ENCODE peak calls at places on chromosomes 6 and 20, in ten cellular contexts. J is amniotic stem cell, A is pons, S is KBM-7, F is AG10803, W is pancreas, G is NCI-H1092, H is EL, Q is prostate gland, Z is NCI-H1930. Y is an unnamed sample.

GRCh38 chr6:3906191-3907019 is 57.2 kb downstream of the FAM50B start:
- DNase-seq in J (no peak), A (no peak), S (no peak), F (no peak), W (peak), G (no peak), H (no peak), Q (no peak), Z (no peak), Y (no peak)

GRCh38 chr6:109772961-109773431 is 81.9 kb downstream of the FIG4 start:
- DNase-seq in J (no peak), A (peak), S (no peak), F (peak), W (peak), G (peak), H (peak), Q (no peak), Z (no peak), Y (no peak)

GRCh38 chr6:53042112-53042511 is 23.1 kb upstream of the FBXO9 start:
- DNase-seq in J (peak), A (no peak), S (no peak), F (peak), W (no peak), G (no peak), H (peak), Q (no peak), Z (no peak), Y (no peak)

GRCh38 chr20:22410556-22411130 is 173.7 kb downstream of the FOXA2 start:
- DNase-seq in J (no peak), A (no peak), S (no peak), F (no peak), W (no peak), G (no peak), H (no peak), Q (no peak), Z (no peak), Y (no peak)

GRCh38 chr6:141107562-141108160 is 1025.1 kb upstream of the GJE1 start:
- DNase-seq in J (no peak), A (no peak), S (no peak), F (peak), W (no peak), G (no peak), H (peak), Q (no peak), Z (no peak), Y (no peak)

GRCh38 chr20:56987992-56988391 is 278.4 kb downstream of the BMP7 start:
- DNase-seq in J (no peak), A (no peak), S (no peak), F (no peak), W (no peak), G (no peak), H (peak), Q (no peak), Z (no peak), Y (no peak)

GRCh38 chr6:130000526-130001228 is 17.7 kb upstream of the L3MBTL3 start:
- DNase-seq in J (no peak), A (no peak), S (no peak), F (no peak), W (no peak), G (no peak), H (no peak), Q (no peak), Z (no peak), Y (no peak)

GRCh38 chr20:11216451-11217314 is 542.9 kb upstream of the JAG1 start:
- DNase-seq in J (peak), A (no peak), S (no peak), F (peak), W (no peak), G (no peak), H (peak), Q (no peak), Z (no peak), Y (no peak)

GRCh38 chr20:57919059-57919458 is 209.2 kb upstream of the PMEPA1 start:
- DNase-seq in J (no peak), A (no peak), S (no peak), F (no peak), W (no peak), G (no peak), H (no peak), Q (no peak), Z (no peak), Y (no peak)

GRCh38 chr6:39884696-39885095 is 49.6 kb downstream of the MOCS1 start:
- DNase-seq in J (peak), A (no peak), S (no peak), F (peak), W (no peak), G (no peak), H (peak), Q (no peak), Z (no peak), Y (no peak)

GRCh38 chr6:24927985-24928735 is 7.6 kb downstream of the RIPOR2 start:
- DNase-seq in J (no peak), A (no peak), S (no peak), F (no peak), W (no peak), G (no peak), H (peak), Q (no peak), Z (no peak), Y (no peak)

GRCh38 chr6:35731414-35731735 is 5.5 kb upstream of the ARMC12 start:
- DNase-seq in J (peak), A (peak), S (peak), F (peak), W (peak), G (peak), H (peak), Q (peak), Z (peak), Y (peak)

GRCh38 chr6:166443166-166443565 is 60.4 kb upstream of the MPC1 start:
- DNase-seq in J (no peak), A (no peak), S (no peak), F (no peak), W (no peak), G (no peak), H (no peak), Q (no peak), Z (no peak), Y (no peak)

GRCh38 chr6:26234421-26235239 is 130.4 kb upstream of the BTN3A2 start:
- DNase-seq in J (peak), A (peak), S (peak), F (peak), W (peak), G (no peak), H (peak), Q (peak), Z (no peak), Y (no peak)

GRCh38 chr6:112247275-112247674 is 7.1 kb downstream of the LAMA4 start:
- DNase-seq in J (no peak), A (no peak), S (no peak), F (no peak), W (no peak), G (no peak), H (no peak), Q (no peak), Z (no peak), Y (no peak)

GRCh38 chr20:59232618-59233017 is 67.8 kb upstream of the EDN3 start:
- DNase-seq in J (no peak), A (no peak), S (no peak), F (no peak), W (no peak), G (no peak), H (peak), Q (no peak), Z (no peak), Y (no peak)

GRCh38 chr20:36917943-36918342 is 33.6 kb downstream of the SAMHD1 start:
- DNase-seq in J (no peak), A (no peak), S (no peak), F (no peak), W (no peak), G (no peak), H (peak), Q (no peak), Z (no peak), Y (no peak)

GRCh38 chr20:57465486-57465885 is 59.5 kb downstream of the CTCFL start:
- DNase-seq in J (no peak), A (no peak), S (no peak), F (no peak), W (no peak), G (no peak), H (no peak), Q (no peak), Z (no peak), Y (no peak)

GRCh38 chr6:36514554-36515456 is 32.5 kb downstream of the STK38 start:
- DNase-seq in J (no peak), A (no peak), S (no peak), F (no peak), W (no peak), G (no peak), H (no peak), Q (no peak), Z (no peak), Y (no peak)

GRCh38 chr20:57309544-57310115 is 20.0 kb upstream of the SPO11 start:
- DNase-seq in J (no peak), A (peak), S (no peak), F (no peak), W (no peak), G (no peak), H (no peak), Q (no peak), Z (no peak), Y (no peak)

GRCh38 chr20:64220420-64220819 is 35.1 kb upstream of the PCMTD2 start:
- DNase-seq in J (no peak), A (no peak), S (no peak), F (no peak), W (no peak), G (no peak), H (no peak), Q (no peak), Z (no peak), Y (no peak)

GRCh38 chr20:33561981-33562601 is 72.2 kb downstream of the CBFA2T2 start:
- DNase-seq in J (no peak), A (peak), S (peak), F (peak), W (peak), G (peak), H (peak), Q (peak), Z (peak), Y (peak)

GRCh38 chr6:140572129-140572528 is 1197.7 kb upstream of the CITED2 start:
- DNase-seq in J (peak), A (no peak), S (peak), F (peak), W (no peak), G (no peak), H (peak), Q (no peak), Z (no peak), Y (no peak)

GRCh38 chr20:571754-572331 is 28.3 kb upstream of the CSNK2A1 start:
- DNase-seq in J (no peak), A (no peak), S (no peak), F (peak), W (peak), G (no peak), H (peak), Q (peak), Z (no peak), Y (no peak)

GRCh38 chr20:58310291-58310782 is 822 bp downstream of the RAB22A start:
- DNase-seq in J (no peak), A (peak), S (peak), F (peak), W (no peak), G (no peak), H (peak), Q (no peak), Z (no peak), Y (no peak)

GRCh38 chr6:113411006-113411405 is 446.1 kb upstream of the MARCKS start:
- DNase-seq in J (no peak), A (no peak), S (no peak), F (peak), W (no peak), G (no peak), H (peak), Q (no peak), Z (no peak), Y (no peak)

GRCh38 chr20:62473717-62474584 is 1.8 kb downstream of the GATA5 start:
- DNase-seq in J (no peak), A (no peak), S (no peak), F (no peak), W (no peak), G (no peak), H (no peak), Q (no peak), Z (no peak), Y (no peak)

GRCh38 chr20:47734870-47735269 is 50.4 kb downstream of the SULF2 start:
- DNase-seq in J (no peak), A (no peak), S (no peak), F (no peak), W (no peak), G (no peak), H (no peak), Q (no peak), Z (no peak), Y (no peak)

GRCh38 chr6:44969446-44970175 is 358.5 kb upstream of the RUNX2 start:
- DNase-seq in J (no peak), A (no peak), S (no peak), F (no peak), W (no peak), G (no peak), H (no peak), Q (no peak), Z (no peak), Y (no peak)

GRCh38 chr6:148430897-148431296 is 88.3 kb downstream of the SASH1 start:
- DNase-seq in J (no peak), A (no peak), S (no peak), F (no peak), W (no peak), G (peak), H (no peak), Q (no peak), Z (no peak), Y (no peak)

GRCh38 chr6:167225903-167226508 is 65.1 kb upstream of the UNC93A start:
- DNase-seq in J (no peak), A (no peak), S (peak), F (no peak), W (no peak), G (no peak), H (no peak), Q (peak), Z (no peak), Y (no peak)

GRCh38 chr6:25006565-25007001 is 70.8 kb upstream of the RIPOR2 start:
- DNase-seq in J (no peak), A (peak), S (peak), F (peak), W (peak), G (no peak), H (no peak), Q (peak), Z (no peak), Y (no peak)

GRCh38 chr6:43709654-43710303 is 22.2 kb upstream of the MRPS18A start:
- DNase-seq in J (no peak), A (no peak), S (no peak), F (no peak), W (no peak), G (no peak), H (no peak), Q (no peak), Z (no peak), Y (no peak)

GRCh38 chr6:17986656-17987575 is 519 bp downstream of the KIF13A start:
- DNase-seq in J (no peak), A (peak), S (peak), F (peak), W (peak), G (no peak), H (peak), Q (peak), Z (no peak), Y (no peak)

GRCh38 chr20:64246616-64247311 is 8.8 kb upstream of the PCMTD2 start:
- DNase-seq in J (no peak), A (no peak), S (no peak), F (no peak), W (no peak), G (no peak), H (no peak), Q (no peak), Z (no peak), Y (no peak)

GRCh38 chr6:31775184-31775583 is 1.9 kb downstream of the VWA7 start:
- DNase-seq in J (no peak), A (no peak), S (no peak), F (no peak), W (no peak), G (no peak), H (no peak), Q (no peak), Z (no peak), Y (no peak)

GRCh38 chr6:43355862-43356590 is 13.4 kb downstream of the ZNF318 start:
- DNase-seq in J (no peak), A (peak), S (peak), F (peak), W (peak), G (no peak), H (peak), Q (no peak), Z (no peak), Y (no peak)